ENCODE peak calls at places on chromosomes 12 and 14, in nine cellular contexts. S, J, Y, Z, H, O, N, V and I are unnamed samples.

GRCh38 chr14:69048456-69048855 is 69.4 kb upstream of the ACTN1 start:
- DNase-seq in N (no peak), O (peak; percentile 37), Z (no peak), J (no peak), Y (no peak), S (no peak), V (peak; percentile 65), H (no peak), I (peak; percentile 52)

GRCh38 chr14:32183151-32184048 is 18.4 kb upstream of the RNU6-7 start:
- DNase-seq in O (no peak), H (no peak), V (no peak), Z (no peak), N (no peak), S (no peak), Y (no peak), J (no peak), I (no peak)

GRCh38 chr14:106436310-106436905 is 910.0 kb downstream of the TMEM121 start:
- DNase-seq in S (no peak), Y (no peak), O (no peak), H (peak; percentile 48), J (no peak), N (no peak), Z (peak; percentile 23), V (peak; percentile 61), I (peak; percentile 35)

GRCh38 chr12:52317443-52318052 is 3.6 kb downstream of the KRT83 start:
- DNase-seq in V (no peak), N (no peak), Y (no peak), Z (no peak), S (no peak), H (no peak), O (no peak), J (no peak), I (no peak)

GRCh38 chr14:67319142-67319541 is 40.5 kb downstream of the ATP6V1D start:
- DNase-seq in S (no peak), O (peak; percentile 8), N (peak; percentile 12), J (no peak), H (no peak), V (no peak), Y (no peak), Z (peak; percentile 33), I (no peak)

GRCh38 chr12:112409064-112409905 is at the start of gene RPL6:
- DNase-seq in O (peak; percentile 95), V (peak; percentile 90), J (peak; percentile 82), H (peak; percentile 80), Z (peak; percentile 90), N (peak; percentile 96), Y (peak; percentile 87), S (peak; percentile 85), I (peak; percentile 79)

GRCh38 chr14:87230726-87231125 is 762.3 kb downstream of the GALC start:
- DNase-seq in N (no peak), O (no peak), Z (no peak), Y (no peak), S (no peak), H (no peak), V (no peak), J (no peak), I (no peak)

GRCh38 chr12:42446761-42447160 is 120.8 kb downstream of the PPHLN1 start:
- DNase-seq in H (no peak), O (no peak), S (no peak), N (peak; percentile 29), Z (no peak), Y (no peak), J (no peak), V (no peak), I (no peak)

GRCh38 chr14:74840603-74841030 is 35.3 kb downstream of the PROX2 start:
- DNase-seq in Y (no peak), N (no peak), J (no peak), Z (no peak), S (no peak), V (no peak), H (no peak), O (no peak), I (no peak)

GRCh38 chr14:55355922-55356321 is 55.7 kb downstream of the ATG14 start:
- DNase-seq in J (no peak), V (no peak), N (no peak), O (no peak), Y (no peak), S (no peak), Z (no peak), H (no peak), I (no peak)

GRCh38 chr12:100688451-100688864 is 106.1 kb upstream of the ANO4 start:
- DNase-seq in N (no peak), V (no peak), Y (no peak), O (no peak), S (no peak), Z (no peak), J (no peak), H (no peak), I (no peak)

GRCh38 chr14:64409509-64409908 is 21.4 kb downstream of the MTHFD1 start:
- DNase-seq in Z (no peak), S (no peak), V (no peak), N (no peak), H (no peak), J (no peak), O (no peak), Y (no peak), I (no peak)

GRCh38 chr14:64416348-64416932 is 28.3 kb downstream of the MTHFD1 start:
- DNase-seq in O (peak; percentile 31), H (no peak), Z (no peak), J (no peak), Y (no peak), V (no peak), S (no peak), N (no peak), I (no peak)

GRCh38 chr14:64410084-64410774 is 22.1 kb downstream of the MTHFD1 start:
- DNase-seq in N (peak; percentile 65), S (no peak), J (no peak), H (no peak), O (peak; percentile 45), V (no peak), Z (no peak), Y (no peak), I (no peak)

GRCh38 chr14:64411001-64411400 is 22.8 kb downstream of the MTHFD1 start:
- DNase-seq in Y (no peak), S (no peak), Z (no peak), V (no peak), H (no peak), N (no peak), J (no peak), O (no peak), I (no peak)

GRCh38 chr14:64412237-64412636 is 24.1 kb downstream of the MTHFD1 start:
- DNase-seq in J (no peak), Y (no peak), V (no peak), S (no peak), N (no peak), Z (no peak), O (no peak), H (no peak), I (no peak)
- TF ChIP-seq CTCF in J (no peak), Y (no peak), V (no peak), S (no peak), N (no peak), Z (no peak), O (no peak), H (no peak), I (no peak)

GRCh38 chr12:113940357-113940756 is 25.8 kb downstream of the RBM19 start:
- DNase-seq in Z (no peak), H (no peak), O (no peak), Y (no peak), J (no peak), N (no peak), V (no peak), S (no peak), I (no peak)
- TF ChIP-seq CTCF in Z (no peak), H (peak; percentile 27), O (no peak), Y (no peak), J (no peak), N (no peak), V (no peak), S (no peak), I (no peak)

GRCh38 chr12:61029516-61029915 is 1230.7 kb upstream of the USP15 start:
- DNase-seq in Y (no peak), V (no peak), H (no peak), J (no peak), S (no peak), O (no peak), Z (no peak), N (no peak), I (no peak)
- TF ChIP-seq CTCF in Y (no peak), V (no peak), H (no peak), J (no peak), S (no peak), O (no peak), Z (no peak), N (no peak), I (no peak)

DNA sequence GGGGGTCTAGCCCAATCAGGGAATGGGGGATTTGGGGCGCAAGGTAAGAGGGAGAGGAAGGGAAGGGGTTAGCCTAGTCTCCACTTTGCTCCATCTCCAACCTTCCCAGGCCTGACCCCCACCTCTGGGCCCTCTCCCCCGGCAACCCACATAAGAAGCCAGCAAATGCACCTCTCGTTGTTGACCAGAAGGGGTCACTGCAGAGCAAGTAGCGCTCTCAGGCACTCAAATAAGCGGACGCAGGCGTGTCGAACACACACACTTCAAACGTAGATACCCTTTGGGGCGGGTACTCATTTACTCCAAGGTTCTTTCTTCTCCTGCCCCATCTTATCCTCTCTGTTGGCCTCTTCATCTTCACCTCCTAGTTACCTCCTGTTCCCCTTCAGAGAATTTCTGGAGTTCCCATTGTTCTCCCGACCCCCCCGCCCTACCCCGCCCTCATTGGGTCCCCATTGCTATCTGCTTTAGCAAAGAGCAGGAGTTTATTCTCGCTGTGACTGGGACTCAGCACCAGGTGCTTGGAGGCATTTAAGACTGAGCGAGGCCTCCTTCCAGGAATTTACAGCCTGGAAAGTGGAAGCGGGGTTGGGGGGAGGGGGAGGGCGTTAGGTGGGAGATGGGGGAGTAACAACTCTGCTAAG is 1.5 kb upstream of the SRRM4 start:
- DNase-seq in S (peak; percentile 73), V (peak; percentile 46), H (peak; percentile 83), N (peak; percentile 61), O (peak; percentile 65), Y (peak; percentile 16), Z (peak; percentile 10), J (peak; percentile 49), I (peak; percentile 24)
- TF ChIP-seq CTCF in S (peak; percentile 64), V (peak; percentile 47), H (peak; percentile 93), N (peak; percentile 69), O (peak; percentile 81), Y (no peak), Z (peak; percentile 29), J (peak; percentile 59), I (peak; percentile 44)

GRCh38 chr12:102917026-102917787 is at the start of gene PAH:
- DNase-seq in O (no peak), V (peak; percentile 49), J (peak; percentile 76), Y (no peak), Z (no peak), S (peak; percentile 14), N (no peak), H (peak; percentile 8), I (peak; percentile 35)
- TF ChIP-seq CTCF in O (no peak), V (no peak), J (no peak), Y (no peak), Z (no peak), S (no peak), N (no peak), H (peak; percentile 15), I (no peak)

GRCh38 chr12:77225373-77225772 is 160.0 kb upstream of the E2F7 start:
- DNase-seq in Z (no peak), Y (no peak), N (no peak), J (no peak), V (no peak), H (no peak), O (no peak), S (no peak), I (no peak)
- TF ChIP-seq CTCF in Z (no peak), Y (no peak), N (no peak), J (no peak), V (no peak), H (no peak), O (no peak), S (no peak), I (no peak)